ENCODE peak calls at places on chromosomes 3 and 15, in six cellular contexts. F is IMR-90, T is ovary, I is transverse colon, H is mucosa of descending colon, A is tibial artery. Y is an unnamed sample.

GRCh38 chr3:87082806-87083440 is 92.0 kb upstream of the VGLL3 start:
- DNase-seq in H (no peak), F (peak; percentile 75), I (no peak), T (no peak), A (no peak), Y (no peak)

GRCh38 chr3:19945405-19946290 is 1.2 kb upstream of the RAB5A start:
- DNase-seq in A (no peak), H (peak; percentile 45), I (peak; percentile 64), F (no peak), T (no peak), Y (no peak)

GRCh38 chr15:41018534-41018933 is 65.3 kb downstream of the CHAC1 start:
- DNase-seq in F (peak; percentile 65), H (no peak), T (no peak), I (peak; percentile 53), A (no peak), Y (no peak)

GRCh38 chr3:72890166-72890925 is 2.5 kb downstream of the GXYLT2 start:
- DNase-seq in A (no peak), H (no peak), T (peak; percentile 43), F (no peak), I (no peak), Y (no peak)

GRCh38 chr3:172777901-172778300 is 27.4 kb downstream of the ECT2 start:
- DNase-seq in H (no peak), A (no peak), F (no peak), T (no peak), I (no peak), Y (no peak)

GRCh38 chr3:159839561-159840379 is 148.9 kb upstream of the IL12A start:
- DNase-seq in T (no peak), I (no peak), H (no peak), F (no peak), A (no peak), Y (peak; percentile 56)

GRCh38 chr3:123122525-123123315 is 55.9 kb downstream of the PDIA5 start:
- DNase-seq in T (no peak), F (peak; percentile 40), I (no peak), H (no peak), A (no peak), Y (no peak)

GRCh38 chr3:194276768-194277546 is 74.2 kb downstream of the CPN2 start:
- DNase-seq in T (peak; percentile 80), F (peak; percentile 52), H (no peak), A (peak; percentile 68), I (peak; percentile 11), Y (peak; percentile 85)

GRCh38 chr3:173398111-173398479 is 551 bp downstream of the NLGN1 start:
- DNase-seq in I (no peak), H (no peak), T (no peak), A (peak; percentile 24), F (no peak), Y (no peak)

GRCh38 chr15:39165026-39165706 is 415.7 kb upstream of the THBS1 start:
- DNase-seq in F (peak; percentile 75), T (no peak), H (no peak), A (no peak), I (no peak), Y (no peak)

GRCh38 chr3:153574445-153574844 is 412.4 kb downstream of the RAP2B start:
- DNase-seq in F (no peak), T (no peak), I (no peak), A (no peak), H (no peak), Y (no peak)

GRCh38 chr15:65512807-65513416 is 4.6 kb downstream of the DPP8 start:
- DNase-seq in H (no peak), A (peak; percentile 65), I (no peak), T (peak; percentile 84), F (no peak), Y (peak; percentile 30)

GRCh38 chr3:150414273-150414672 is 6.2 kb downstream of the TSC22D2 start:
- DNase-seq in T (no peak), I (no peak), F (peak; percentile 58), H (no peak), A (no peak), Y (no peak)

GRCh38 chr3:150412599-150413069 is 4.5 kb downstream of the TSC22D2 start:
- DNase-seq in H (no peak), T (no peak), A (no peak), F (peak; percentile 92), I (no peak), Y (no peak)

GRCh38 chr3:150411106-150411460 is 3.0 kb downstream of the TSC22D2 start:
- DNase-seq in H (no peak), I (no peak), A (no peak), F (no peak), T (no peak), Y (no peak)

GRCh38 chr3:150411971-150412370 is 3.9 kb downstream of the TSC22D2 start:
- DNase-seq in F (peak; percentile 33), A (no peak), T (no peak), H (no peak), I (no peak), Y (no peak)

GRCh38 chr3:150414989-150415388 is 6.9 kb downstream of the TSC22D2 start:
- DNase-seq in T (no peak), I (no peak), A (no peak), H (no peak), F (peak; percentile 69), Y (no peak)
- H3K4me3 ChIP-seq in T (no peak overlapping the region), I (peak overlapping the region; percentile 60), A (no peak overlapping the region), H (no peak overlapping the region), F (peak overlapping the region; percentile 54), Y (peak overlapping the region; percentile 88)

GRCh38 chr3:37493485-37494080 is 319.2 kb upstream of the LRRFIP2 start:
- DNase-seq in T (no peak), H (no peak), F (no peak), I (no peak), A (no peak), Y (no peak)
- H3K4me1 ChIP-seq in T (peaks cover 2% of the 10 kb centered on the region), H (no peaks in the 10 kb centered on the region), F (no peaks in the 10 kb centered on the region), I (peaks cover 3% of the 10 kb centered on the region), A (peaks cover 3% of the 10 kb centered on the region), Y (peaks cover 11% of the 10 kb centered on the region)

DNA sequence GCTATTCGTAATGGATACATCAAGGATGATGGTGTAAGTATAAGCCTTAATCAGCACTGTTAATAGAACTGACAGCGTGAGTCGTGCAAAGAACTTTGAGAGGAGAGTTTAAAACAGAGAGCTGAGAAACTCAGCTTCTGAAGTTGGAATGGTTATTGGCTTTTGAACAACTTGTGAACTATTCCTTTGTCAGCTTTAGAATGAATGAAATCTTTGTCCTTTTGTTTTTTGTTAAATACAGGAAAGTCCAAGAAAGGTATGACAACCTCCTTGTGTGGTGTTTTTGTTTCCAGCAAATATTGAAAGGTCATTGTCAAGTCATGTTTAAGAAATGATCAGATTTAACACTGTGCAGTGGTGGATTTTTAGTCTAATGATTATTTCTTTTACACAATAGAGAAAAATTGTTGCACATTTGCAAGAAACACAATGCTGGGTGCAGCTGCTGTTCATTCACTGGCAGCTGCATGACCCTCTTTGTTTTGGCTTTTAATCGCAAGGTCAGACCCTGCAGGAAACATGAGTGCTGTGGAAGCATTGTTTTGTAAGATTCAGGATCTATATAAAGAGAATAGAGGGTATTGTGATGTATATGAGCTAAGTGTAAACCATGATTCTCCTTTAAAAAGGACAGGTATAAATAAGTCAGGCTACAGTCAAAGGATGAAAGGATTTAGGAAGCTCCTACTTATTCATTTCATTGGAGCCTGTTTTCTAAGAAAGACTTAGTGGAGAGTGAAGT is 21.7 kb upstream of the ABHD10 start:
- DNase-seq in I (no peak), T (no peak), H (no peak), F (no peak), A (no peak), Y (no peak)
- H3K4me3 ChIP-seq in I (no peak overlapping the region), T (no peak overlapping the region), H (no peak overlapping the region), F (no peak overlapping the region), A (no peak overlapping the region), Y (no peak overlapping the region)

DNA sequence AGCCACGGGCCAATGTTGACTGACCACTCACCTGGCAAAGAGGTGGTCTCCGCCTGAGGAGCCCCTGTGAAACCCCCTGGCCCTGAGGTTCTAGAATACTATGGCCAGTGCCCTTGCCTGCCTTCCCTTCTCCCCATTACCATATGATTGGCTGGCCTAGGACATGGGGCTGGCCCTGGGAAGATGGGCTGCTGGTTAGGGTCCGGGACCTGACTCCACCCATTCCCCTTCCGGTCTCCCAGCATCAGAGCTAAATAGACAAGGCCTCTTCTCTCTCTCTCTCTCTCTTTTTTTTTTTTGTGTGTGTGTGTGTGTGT is 3.8 kb downstream of the CSK start:
- DNase-seq in F (no peak), A (no peak), I (no peak), H (no peak), T (no peak), Y (no peak)
- H3K4me1 ChIP-seq in F (peaks cover 38% of the 10 kb centered on the region), A (peaks cover 4% of the 10 kb centered on the region), I (peaks cover 85% of the 10 kb centered on the region), H (peaks cover 64% of the 10 kb centered on the region), T (peaks cover 30% of the 10 kb centered on the region), Y (peaks cover 88% of the 10 kb centered on the region)

GRCh38 chr3:127628788-127629456 is at the start of gene PODXL2:
- DNase-seq in H (peak; percentile 70), F (peak; percentile 52), A (peak; percentile 36), I (peak; percentile 53), T (peak; percentile 75), Y (peak; percentile 74)

GRCh38 chr3:127629462-127630403 is 748 bp downstream of the PODXL2 start:
- DNase-seq in I (peak; percentile 49), H (peak; percentile 46), A (no peak), F (no peak), T (peak; percentile 54), Y (no peak)

GRCh38 chr3:127632035-127632434 is 3.0 kb downstream of the PODXL2 start:
- DNase-seq in A (no peak), T (peak; percentile 4), H (no peak), F (no peak), I (no peak), Y (no peak)

GRCh38 chr3:127632441-127632840 is 3.5 kb downstream of the PODXL2 start:
- DNase-seq in I (no peak), H (no peak), T (peak; percentile 9), A (no peak), F (no peak), Y (no peak)

DNA sequence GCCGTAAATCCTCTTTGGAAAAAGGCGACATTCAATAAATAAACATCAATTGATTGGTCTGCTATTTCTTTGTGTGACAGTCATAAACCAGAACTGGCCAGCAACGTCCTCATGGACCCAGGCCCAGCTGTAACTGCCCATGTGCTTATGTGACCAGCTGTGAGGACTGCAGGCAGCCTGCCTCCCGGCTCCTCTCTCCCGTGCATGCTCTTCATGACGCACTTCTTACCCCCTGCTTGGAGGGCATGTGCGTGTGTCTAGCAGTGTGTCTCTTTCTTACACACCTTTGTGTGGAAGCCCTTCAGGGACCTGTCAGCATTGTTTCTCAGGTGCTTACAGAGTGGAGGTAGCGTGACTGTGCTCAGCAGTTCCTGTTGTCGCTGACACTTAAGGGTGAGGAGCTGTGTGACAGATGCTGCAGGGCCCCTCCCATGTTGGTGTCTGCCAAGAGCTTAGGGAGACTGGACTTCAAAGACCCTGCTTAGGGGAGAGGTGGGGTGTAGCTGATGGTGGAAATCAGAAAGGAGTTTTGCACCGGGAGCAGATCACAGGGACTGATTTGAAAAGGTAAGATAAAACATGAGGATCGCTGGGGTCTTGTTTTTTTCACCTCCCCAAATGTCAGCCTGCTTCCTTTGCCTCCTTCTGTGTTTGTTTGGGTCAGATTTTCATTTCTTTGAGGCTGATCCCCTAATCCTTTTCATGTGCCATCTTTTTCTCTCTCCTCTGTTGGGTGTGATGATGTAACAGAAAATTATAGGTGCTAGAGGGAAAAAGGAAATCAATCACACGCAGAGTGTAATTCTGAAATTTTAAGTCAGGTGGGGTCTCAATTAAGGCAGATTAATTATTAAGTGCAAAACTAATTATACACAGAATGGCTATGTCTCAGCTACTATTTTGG is 2.1 kb downstream of the PODXL2 start:
- DNase-seq in F (no peak), A (no peak), I (no peak), T (no peak), H (no peak), Y (no peak)
- H3K4me3 ChIP-seq in F (no peak overlapping the region), A (no peak overlapping the region), I (no peak overlapping the region), T (no peak overlapping the region), H (no peak overlapping the region), Y (no peak overlapping the region)